ENCODE peak calls at places on chromosome 17, in eight cellular contexts. X is Calu3; F is ovary; E is stimulated activated CD4-positive, alpha-beta T cell treated with anti-CD3 and anti-CD28 coated beads, Interleukin-2, amount 100 ng/mL, for 24 hours; V is NCI-H748 treated with DMSO at 0.1 percent for 48 hours; W is activated T-cell treated with anti-CD3 and anti-CD28 coated beads for 24 hours; O is SHP77; C is AML-193. P is an unnamed sample.
A peak's percentile ranks its signal among the peaks of the same experiment; 100 is the strongest.

GRCh38 chr17:41651625-41652460 is 27.5 kb upstream of the KRT17 start:
- DNase-seq in X (peak; percentile 84), F (no peak), E (no peak), V (no peak), W (no peak), O (no peak), C (no peak), P (peak; percentile 97)

GRCh38 chr17:43799047-43799446 is 18.8 kb downstream of the CFAP97D1 start:
- DNase-seq in X (no peak), F (no peak), E (no peak), V (no peak), W (no peak), O (no peak), C (no peak), P (no peak)

GRCh38 chr17:29155966-29156338 is 24.2 kb downstream of the MYO18A start:
- DNase-seq in X (no peak), F (no peak), E (no peak), V (no peak), W (no peak), O (no peak), C (no peak), P (no peak)

GRCh38 chr17:74386397-74386796 is 19.1 kb downstream of the GPR142 start:
- DNase-seq in X (no peak), F (no peak), E (no peak), V (no peak), W (no peak), O (no peak), C (no peak), P (no peak)

GRCh38 chr17:82967268-82968032 is 112.0 kb upstream of the METRNL start:
- DNase-seq in X (no peak), F (no peak), E (no peak), V (no peak), W (no peak), O (no peak), C (no peak), P (no peak)

GRCh38 chr17:35617505-35617904 is 30.4 kb downstream of the AP2B1 start:
- DNase-seq in X (no peak), F (no peak), E (no peak), V (no peak), W (no peak), O (no peak), C (no peak), P (no peak)

GRCh38 chr17:67636841-67637240 is 80.9 kb upstream of the NOL11 start:
- DNase-seq in X (no peak), F (no peak), E (no peak), V (no peak), W (no peak), O (no peak), C (no peak), P (peak; percentile 43)

GRCh38 chr17:43755389-43755875 is 3.2 kb downstream of the SOST start:
- DNase-seq in X (peak; percentile 44), F (no peak), E (peak; percentile 30), V (no peak), W (no peak), O (no peak), C (no peak), P (peak; percentile 43)

GRCh38 chr17:65515959-65516948 is 45.2 kb downstream of the AXIN2 start:
- DNase-seq in X (no peak), F (peak; percentile 25), E (no peak), V (no peak), W (no peak), O (no peak), C (no peak), P (no peak)

GRCh38 chr17:41308918-41309359 is at the start of gene KRTAP16-1:
- DNase-seq in X (no peak), F (no peak), E (peak; percentile 28), V (no peak), W (no peak), O (no peak), C (no peak), P (no peak)

GRCh38 chr17:59668816-59669215 is 38.4 kb downstream of the PTRH2 start:
- DNase-seq in X (no peak), F (no peak), E (no peak), V (no peak), W (no peak), O (no peak), C (peak; percentile 30), P (peak; percentile 63)

GRCh38 chr17:9446528-9446927 is 129.1 kb downstream of the STX8 start:
- DNase-seq in X (no peak), F (no peak), E (no peak), V (no peak), W (no peak), O (no peak), C (no peak), P (no peak)

GRCh38 chr17:79437081-79437480 is 173.8 kb downstream of the RBFOX3 start:
- DNase-seq in X (no peak), F (no peak), E (no peak), V (no peak), W (no peak), O (no peak), C (no peak), P (no peak)

GRCh38 chr17:32876414-32877163 is at the start of gene MYO1D:
- DNase-seq in X (peak; percentile 83), F (peak; percentile 57), E (peak; percentile 82), V (peak; percentile 30), W (peak; percentile 50), O (no peak), C (peak; percentile 7), P (peak; percentile 79)

GRCh38 chr17:52096056-52096455 is 62.5 kb downstream of the CA10 start:
- DNase-seq in X (no peak), F (no peak), E (no peak), V (no peak), W (no peak), O (no peak), C (no peak), P (no peak)

GRCh38 chr17:67707442-67707841 is 10.3 kb upstream of the NOL11 start:
- DNase-seq in X (no peak), F (no peak), E (no peak), V (no peak), W (no peak), O (no peak), C (no peak), P (no peak)

GRCh38 chr17:7988750-7989178 is 13.7 kb upstream of the GUCY2D start:
- DNase-seq in X (peak; percentile 62), F (no peak), E (no peak), V (peak; percentile 89), W (peak; percentile 57), O (peak; percentile 88), C (peak; percentile 44), P (peak; percentile 86)